ENCODE peak calls at places on chromosomes 16 and 17, in eight cellular contexts. L is stimulated activated naive CD8-positive, alpha-beta T cell treated with anti-CD3 and anti-CD28 coated beads, Interleukin-15, amount 100 ng/mL, for 72 hours; Y is cardiac fibroblast; J is stimulated activated naive CD4-positive, alpha-beta T cell; V is AG10803; X is naive thymus-derived CD8-positive, alpha-beta T cell; Q is T-helper 17 cell; W is EH. B is an unnamed sample.

GRCh38 chr16:67158637-67159600 is 790 bp downstream of the TRADD start:
- DNase-seq in L (peak; percentile 97), Y (peak; percentile 35), J (peak; percentile 55), V (no peak), X (peak; percentile 55), Q (peak; percentile 82), W (peak; percentile 53), B (peak; percentile 39)

GRCh38 chr16:48201515-48202201 is 42.4 kb upstream of the LONP2 start:
- DNase-seq in L (no peak), Y (no peak), J (no peak), V (no peak), X (no peak), Q (no peak), W (no peak), B (no peak)

GRCh38 chr17:58300336-58300735 is 19.6 kb upstream of the MPO start:
- DNase-seq in L (no peak), Y (no peak), J (no peak), V (no peak), X (no peak), Q (no peak), W (no peak), B (no peak)

GRCh38 chr17:19248923-19249574 is 11.9 kb downstream of the EPN2 start:
- DNase-seq in L (no peak), Y (peak; percentile 89), J (no peak), V (peak; percentile 83), X (no peak), Q (no peak), W (peak; percentile 91), B (peak; percentile 86)

GRCh38 chr16:48608871-48609452 is 1.0 kb downstream of the N4BP1 start:
- DNase-seq in L (peak; percentile 35), Y (no peak), J (no peak), V (peak; percentile 21), X (no peak), Q (no peak), W (no peak), B (no peak)

GRCh38 chr16:70523621-70524405 is at the start of gene SF3B3:
- DNase-seq in L (peak; percentile 81), Y (peak; percentile 81), J (peak; percentile 76), V (no peak), X (peak; percentile 88), Q (peak; percentile 65), W (no peak), B (no peak)

GRCh38 chr17:81481815-81482505 is 30.6 kb downstream of the ACTG1 start:
- DNase-seq in L (no peak), Y (no peak), J (no peak), V (no peak), X (no peak), Q (no peak), W (no peak), B (no peak)

GRCh38 chr16:51849715-51850114 is 697.2 kb downstream of the TOX3 start:
- DNase-seq in L (no peak), Y (no peak), J (no peak), V (no peak), X (no peak), Q (no peak), W (no peak), B (no peak)

GRCh38 chr16:87765473-87765775 is 362 bp downstream of the KLHDC4 start:
- DNase-seq in L (peak; percentile 44), Y (no peak), J (peak; percentile 16), V (no peak), X (no peak), Q (no peak), W (peak; percentile 9), B (no peak)

GRCh38 chr16:22861585-22861984 is 47.6 kb downstream of the HS3ST2 start:
- DNase-seq in L (no peak), Y (no peak), J (no peak), V (no peak), X (no peak), Q (no peak), W (no peak), B (peak; percentile 2)

GRCh38 chr17:29140631-29141483 is 39.3 kb downstream of the MYO18A start:
- DNase-seq in L (peak; percentile 40), Y (no peak), J (peak; percentile 40), V (no peak), X (peak; percentile 68), Q (peak; percentile 28), W (no peak), B (peak; percentile 79)

GRCh38 chr17:56593741-56594527 is 435 bp downstream of the NOG start:
- DNase-seq in L (peak; percentile 66), Y (peak; percentile 61), J (peak; percentile 38), V (peak; percentile 78), X (peak; percentile 69), Q (no peak), W (peak; percentile 83), B (peak; percentile 57)

GRCh38 chr17:60525624-60526514 is at the start of gene APPBP2:
- DNase-seq in L (peak; percentile 67), Y (peak; percentile 88), J (peak; percentile 62), V (peak; percentile 88), X (peak; percentile 76), Q (peak; percentile 53), W (peak; percentile 91), B (peak; percentile 92)

GRCh38 chr17:81309140-81309858 is 14.2 kb upstream of the SLC38A10 start:
- DNase-seq in L (no peak), Y (peak; percentile 73), J (no peak), V (peak; percentile 73), X (no peak), Q (no peak), W (peak; percentile 82), B (peak; percentile 82)

GRCh38 chr17:71632328-71632727 is 488.5 kb upstream of the SOX9 start:
- DNase-seq in L (no peak), Y (peak; percentile 63), J (no peak), V (peak; percentile 47), X (no peak), Q (no peak), W (peak; percentile 65), B (peak; percentile 6)

GRCh38 chr16:27067138-27067537 is 411 bp downstream of the C16orf82 start:
- DNase-seq in L (no peak), Y (no peak), J (no peak), V (no peak), X (no peak), Q (no peak), W (no peak), B (peak; percentile 0)

GRCh38 chr17:40070895-40071719 is 8.3 kb downstream of the THRA start:
- DNase-seq in L (no peak), Y (no peak), J (no peak), V (no peak), X (no peak), Q (no peak), W (no peak), B (peak; percentile 92)